ENCODE peak calls at places on chromosomes 12 and 14, in ten cellular contexts. One of them, this sample, is unnamed.

GRCh38 chr14:67525389-67525788 is 7.7 kb upstream of the PLEKHH1 start:
- DNase-seq in T-helper 1 cell: no peak
- DNase-seq in MCF 10A: no peak
- DNase-seq in stimulated activated CD4-positive, alpha-beta T cell treated with anti-CD3 and anti-CD28 coated beads, Interleukin-12 subunit alpha, Interleukin-12 subunit beta, amount 100 ng/mL, for 4 hours: no peak
- DNase-seq in epithelial cell of esophagus: no peak
- DNase-seq in mucosa of descending colon: no peak
- DNase-seq in CD8-positive, alpha-beta T cell: no peak
- DNase-seq in HEK293T: no peak
- DNase-seq in natural killer cell treated with Interleukin-12 subunit alpha and Interleukin-12 subunit beta and Interleukin-15 and Interleukin-18, amount 100 ng/mL, for 72 hours: no peak
- DNase-seq in NCI-H1092: no peak
- DNase-seq in this sample: no peak

GRCh38 chr12:108657130-108657745 is 23.5 kb upstream of the SELPLG start:
- DNase-seq in T-helper 1 cell: no peak
- DNase-seq in MCF 10A: no peak
- DNase-seq in stimulated activated CD4-positive, alpha-beta T cell treated with anti-CD3 and anti-CD28 coated beads, Interleukin-12 subunit alpha, Interleukin-12 subunit beta, amount 100 ng/mL, for 4 hours: no peak
- DNase-seq in epithelial cell of esophagus: no peak
- DNase-seq in mucosa of descending colon: no peak
- DNase-seq in CD8-positive, alpha-beta T cell: no peak
- DNase-seq in HEK293T: no peak
- DNase-seq in natural killer cell treated with Interleukin-12 subunit alpha and Interleukin-12 subunit beta and Interleukin-15 and Interleukin-18, amount 100 ng/mL, for 72 hours: no peak
- DNase-seq in NCI-H1092: no peak
- DNase-seq in this sample: no peak

GRCh38 chr14:89365071-89365801 is 51.8 kb downstream of the FOXN3 start:
- DNase-seq in T-helper 1 cell: no peak
- DNase-seq in MCF 10A: no peak
- DNase-seq in stimulated activated CD4-positive, alpha-beta T cell treated with anti-CD3 and anti-CD28 coated beads, Interleukin-12 subunit alpha, Interleukin-12 subunit beta, amount 100 ng/mL, for 4 hours: peak
- DNase-seq in epithelial cell of esophagus: no peak
- DNase-seq in mucosa of descending colon: no peak
- DNase-seq in CD8-positive, alpha-beta T cell: no peak
- DNase-seq in HEK293T: no peak
- DNase-seq in natural killer cell treated with Interleukin-12 subunit alpha and Interleukin-12 subunit beta and Interleukin-15 and Interleukin-18, amount 100 ng/mL, for 72 hours: peak
- DNase-seq in NCI-H1092: no peak
- DNase-seq in this sample: peak

GRCh38 chr14:89827260-89827659 is 127.3 kb downstream of the EFCAB11 start:
- DNase-seq in T-helper 1 cell: no peak
- DNase-seq in MCF 10A: no peak
- DNase-seq in stimulated activated CD4-positive, alpha-beta T cell treated with anti-CD3 and anti-CD28 coated beads, Interleukin-12 subunit alpha, Interleukin-12 subunit beta, amount 100 ng/mL, for 4 hours: no peak
- DNase-seq in epithelial cell of esophagus: no peak
- DNase-seq in mucosa of descending colon: no peak
- DNase-seq in CD8-positive, alpha-beta T cell: no peak
- DNase-seq in HEK293T: no peak
- DNase-seq in natural killer cell treated with Interleukin-12 subunit alpha and Interleukin-12 subunit beta and Interleukin-15 and Interleukin-18, amount 100 ng/mL, for 72 hours: no peak
- DNase-seq in NCI-H1092: no peak
- DNase-seq in this sample: peak

GRCh38 chr14:74843653-74844052 is 32.3 kb downstream of the PROX2 start:
- DNase-seq in T-helper 1 cell: no peak
- DNase-seq in MCF 10A: no peak
- DNase-seq in stimulated activated CD4-positive, alpha-beta T cell treated with anti-CD3 and anti-CD28 coated beads, Interleukin-12 subunit alpha, Interleukin-12 subunit beta, amount 100 ng/mL, for 4 hours: no peak
- DNase-seq in epithelial cell of esophagus: no peak
- DNase-seq in mucosa of descending colon: no peak
- DNase-seq in CD8-positive, alpha-beta T cell: no peak
- DNase-seq in HEK293T: no peak
- DNase-seq in natural killer cell treated with Interleukin-12 subunit alpha and Interleukin-12 subunit beta and Interleukin-15 and Interleukin-18, amount 100 ng/mL, for 72 hours: no peak
- DNase-seq in NCI-H1092: no peak
- DNase-seq in this sample: no peak

GRCh38 chr12:56679834-56680575 is 8.1 kb downstream of the PTGES3 start:
- DNase-seq in T-helper 1 cell: no peak
- DNase-seq in MCF 10A: no peak
- DNase-seq in stimulated activated CD4-positive, alpha-beta T cell treated with anti-CD3 and anti-CD28 coated beads, Interleukin-12 subunit alpha, Interleukin-12 subunit beta, amount 100 ng/mL, for 4 hours: no peak
- DNase-seq in epithelial cell of esophagus: no peak
- DNase-seq in mucosa of descending colon: no peak
- DNase-seq in CD8-positive, alpha-beta T cell: no peak
- DNase-seq in HEK293T: no peak
- DNase-seq in natural killer cell treated with Interleukin-12 subunit alpha and Interleukin-12 subunit beta and Interleukin-15 and Interleukin-18, amount 100 ng/mL, for 72 hours: no peak
- DNase-seq in NCI-H1092: no peak
- DNase-seq in this sample: no peak

GRCh38 chr14:50335989-50336391 is 23.9 kb downstream of the DMAC2L start:
- DNase-seq in T-helper 1 cell: no peak
- DNase-seq in MCF 10A: no peak
- DNase-seq in stimulated activated CD4-positive, alpha-beta T cell treated with anti-CD3 and anti-CD28 coated beads, Interleukin-12 subunit alpha, Interleukin-12 subunit beta, amount 100 ng/mL, for 4 hours: no peak
- DNase-seq in epithelial cell of esophagus: no peak
- DNase-seq in mucosa of descending colon: no peak
- DNase-seq in CD8-positive, alpha-beta T cell: no peak
- DNase-seq in HEK293T: no peak
- DNase-seq in natural killer cell treated with Interleukin-12 subunit alpha and Interleukin-12 subunit beta and Interleukin-15 and Interleukin-18, amount 100 ng/mL, for 72 hours: no peak
- DNase-seq in NCI-H1092: no peak
- DNase-seq in this sample: peak

GRCh38 chr12:29796823-29797263 is 13.1 kb upstream of the TMTC1 start:
- DNase-seq in T-helper 1 cell: no peak
- DNase-seq in MCF 10A: peak
- DNase-seq in stimulated activated CD4-positive, alpha-beta T cell treated with anti-CD3 and anti-CD28 coated beads, Interleukin-12 subunit alpha, Interleukin-12 subunit beta, amount 100 ng/mL, for 4 hours: no peak
- DNase-seq in epithelial cell of esophagus: peak
- DNase-seq in mucosa of descending colon: no peak
- DNase-seq in CD8-positive, alpha-beta T cell: no peak
- DNase-seq in HEK293T: peak
- DNase-seq in natural killer cell treated with Interleukin-12 subunit alpha and Interleukin-12 subunit beta and Interleukin-15 and Interleukin-18, amount 100 ng/mL, for 72 hours: no peak
- DNase-seq in NCI-H1092: no peak
- DNase-seq in this sample: no peak

GRCh38 chr14:27587103-27587502 is 989.3 kb upstream of the NOVA1 start:
- DNase-seq in T-helper 1 cell: no peak
- DNase-seq in MCF 10A: no peak
- DNase-seq in stimulated activated CD4-positive, alpha-beta T cell treated with anti-CD3 and anti-CD28 coated beads, Interleukin-12 subunit alpha, Interleukin-12 subunit beta, amount 100 ng/mL, for 4 hours: no peak
- DNase-seq in epithelial cell of esophagus: no peak
- DNase-seq in mucosa of descending colon: no peak
- DNase-seq in CD8-positive, alpha-beta T cell: no peak
- DNase-seq in HEK293T: no peak
- DNase-seq in natural killer cell treated with Interleukin-12 subunit alpha and Interleukin-12 subunit beta and Interleukin-15 and Interleukin-18, amount 100 ng/mL, for 72 hours: no peak
- DNase-seq in NCI-H1092: no peak
- DNase-seq in this sample: no peak

GRCh38 chr14:43579743-43580142 is 927.3 kb downstream of the FSCB start:
- DNase-seq in T-helper 1 cell: no peak
- DNase-seq in MCF 10A: no peak
- DNase-seq in stimulated activated CD4-positive, alpha-beta T cell treated with anti-CD3 and anti-CD28 coated beads, Interleukin-12 subunit alpha, Interleukin-12 subunit beta, amount 100 ng/mL, for 4 hours: no peak
- DNase-seq in epithelial cell of esophagus: peak
- DNase-seq in mucosa of descending colon: no peak
- DNase-seq in CD8-positive, alpha-beta T cell: no peak
- DNase-seq in HEK293T: no peak
- DNase-seq in natural killer cell treated with Interleukin-12 subunit alpha and Interleukin-12 subunit beta and Interleukin-15 and Interleukin-18, amount 100 ng/mL, for 72 hours: no peak
- DNase-seq in NCI-H1092: no peak
- DNase-seq in this sample: no peak

GRCh38 chr14:43155924-43156323 is 1351.2 kb downstream of the FSCB start:
- DNase-seq in T-helper 1 cell: no peak
- DNase-seq in MCF 10A: no peak
- DNase-seq in stimulated activated CD4-positive, alpha-beta T cell treated with anti-CD3 and anti-CD28 coated beads, Interleukin-12 subunit alpha, Interleukin-12 subunit beta, amount 100 ng/mL, for 4 hours: no peak
- DNase-seq in epithelial cell of esophagus: no peak
- DNase-seq in mucosa of descending colon: no peak
- DNase-seq in CD8-positive, alpha-beta T cell: no peak
- DNase-seq in HEK293T: no peak
- DNase-seq in natural killer cell treated with Interleukin-12 subunit alpha and Interleukin-12 subunit beta and Interleukin-15 and Interleukin-18, amount 100 ng/mL, for 72 hours: no peak
- DNase-seq in NCI-H1092: no peak
- DNase-seq in this sample: no peak

GRCh38 chr14:24417832-24418491 is 11.5 kb downstream of the CBLN3 start:
- DNase-seq in T-helper 1 cell: no peak
- DNase-seq in MCF 10A: no peak
- DNase-seq in stimulated activated CD4-positive, alpha-beta T cell treated with anti-CD3 and anti-CD28 coated beads, Interleukin-12 subunit alpha, Interleukin-12 subunit beta, amount 100 ng/mL, for 4 hours: no peak
- DNase-seq in epithelial cell of esophagus: no peak
- DNase-seq in mucosa of descending colon: peak
- DNase-seq in CD8-positive, alpha-beta T cell: no peak
- DNase-seq in HEK293T: no peak
- DNase-seq in natural killer cell treated with Interleukin-12 subunit alpha and Interleukin-12 subunit beta and Interleukin-15 and Interleukin-18, amount 100 ng/mL, for 72 hours: peak
- DNase-seq in NCI-H1092: no peak
- DNase-seq in this sample: no peak

GRCh38 chr14:76101980-76102379 is 49.7 kb upstream of the GPATCH2L start:
- DNase-seq in T-helper 1 cell: no peak
- DNase-seq in MCF 10A: no peak
- DNase-seq in stimulated activated CD4-positive, alpha-beta T cell treated with anti-CD3 and anti-CD28 coated beads, Interleukin-12 subunit alpha, Interleukin-12 subunit beta, amount 100 ng/mL, for 4 hours: no peak
- DNase-seq in epithelial cell of esophagus: no peak
- DNase-seq in mucosa of descending colon: no peak
- DNase-seq in CD8-positive, alpha-beta T cell: no peak
- DNase-seq in HEK293T: no peak
- DNase-seq in natural killer cell treated with Interleukin-12 subunit alpha and Interleukin-12 subunit beta and Interleukin-15 and Interleukin-18, amount 100 ng/mL, for 72 hours: no peak
- DNase-seq in NCI-H1092: no peak
- DNase-seq in this sample: no peak

GRCh38 chr12:68440068-68440581 is 108.0 kb upstream of the MDM1 start:
- DNase-seq in T-helper 1 cell: no peak
- DNase-seq in MCF 10A: peak
- DNase-seq in stimulated activated CD4-positive, alpha-beta T cell treated with anti-CD3 and anti-CD28 coated beads, Interleukin-12 subunit alpha, Interleukin-12 subunit beta, amount 100 ng/mL, for 4 hours: no peak
- DNase-seq in epithelial cell of esophagus: peak
- DNase-seq in mucosa of descending colon: no peak
- DNase-seq in CD8-positive, alpha-beta T cell: no peak
- DNase-seq in HEK293T: no peak
- DNase-seq in natural killer cell treated with Interleukin-12 subunit alpha and Interleukin-12 subunit beta and Interleukin-15 and Interleukin-18, amount 100 ng/mL, for 72 hours: no peak
- DNase-seq in NCI-H1092: no peak
- DNase-seq in this sample: no peak

GRCh38 chr12:105231396-105231795 is 4.6 kb downstream of the APPL2 start:
- DNase-seq in T-helper 1 cell: no peak
- DNase-seq in MCF 10A: no peak
- DNase-seq in stimulated activated CD4-positive, alpha-beta T cell treated with anti-CD3 and anti-CD28 coated beads, Interleukin-12 subunit alpha, Interleukin-12 subunit beta, amount 100 ng/mL, for 4 hours: no peak
- DNase-seq in epithelial cell of esophagus: no peak
- DNase-seq in mucosa of descending colon: peak
- DNase-seq in CD8-positive, alpha-beta T cell: no peak
- DNase-seq in HEK293T: no peak
- DNase-seq in natural killer cell treated with Interleukin-12 subunit alpha and Interleukin-12 subunit beta and Interleukin-15 and Interleukin-18, amount 100 ng/mL, for 72 hours: no peak
- DNase-seq in NCI-H1092: no peak
- DNase-seq in this sample: no peak

GRCh38 chr12:43812042-43812441 is 5.9 kb upstream of the TWF1 start:
- DNase-seq in T-helper 1 cell: no peak
- DNase-seq in MCF 10A: no peak
- DNase-seq in stimulated activated CD4-positive, alpha-beta T cell treated with anti-CD3 and anti-CD28 coated beads, Interleukin-12 subunit alpha, Interleukin-12 subunit beta, amount 100 ng/mL, for 4 hours: no peak
- DNase-seq in epithelial cell of esophagus: peak
- DNase-seq in mucosa of descending colon: no peak
- DNase-seq in CD8-positive, alpha-beta T cell: no peak
- DNase-seq in HEK293T: no peak
- DNase-seq in natural killer cell treated with Interleukin-12 subunit alpha and Interleukin-12 subunit beta and Interleukin-15 and Interleukin-18, amount 100 ng/mL, for 72 hours: no peak
- DNase-seq in NCI-H1092: no peak
- DNase-seq in this sample: no peak

GRCh38 chr12:110582286-110583136 is 607 bp downstream of the PPTC7 start:
- DNase-seq in T-helper 1 cell: peak
- DNase-seq in MCF 10A: peak
- DNase-seq in stimulated activated CD4-positive, alpha-beta T cell treated with anti-CD3 and anti-CD28 coated beads, Interleukin-12 subunit alpha, Interleukin-12 subunit beta, amount 100 ng/mL, for 4 hours: peak
- DNase-seq in epithelial cell of esophagus: peak
- DNase-seq in mucosa of descending colon: peak
- DNase-seq in CD8-positive, alpha-beta T cell: peak
- DNase-seq in HEK293T: peak
- DNase-seq in natural killer cell treated with Interleukin-12 subunit alpha and Interleukin-12 subunit beta and Interleukin-15 and Interleukin-18, amount 100 ng/mL, for 72 hours: peak
- DNase-seq in NCI-H1092: no peak
- DNase-seq in this sample: peak

GRCh38 chr14:99009875-99010274 is 262.1 kb downstream of the BCL11B start:
- DNase-seq in T-helper 1 cell: no peak
- DNase-seq in MCF 10A: no peak
- DNase-seq in stimulated activated CD4-positive, alpha-beta T cell treated with anti-CD3 and anti-CD28 coated beads, Interleukin-12 subunit alpha, Interleukin-12 subunit beta, amount 100 ng/mL, for 4 hours: no peak
- DNase-seq in epithelial cell of esophagus: no peak
- DNase-seq in mucosa of descending colon: no peak
- DNase-seq in CD8-positive, alpha-beta T cell: no peak
- DNase-seq in HEK293T: no peak
- DNase-seq in natural killer cell treated with Interleukin-12 subunit alpha and Interleukin-12 subunit beta and Interleukin-15 and Interleukin-18, amount 100 ng/mL, for 72 hours: no peak
- DNase-seq in NCI-H1092: no peak
- DNase-seq in this sample: no peak

GRCh38 chr14:99026471-99026870 is 245.5 kb downstream of the BCL11B start:
- DNase-seq in T-helper 1 cell: no peak
- DNase-seq in MCF 10A: no peak
- DNase-seq in stimulated activated CD4-positive, alpha-beta T cell treated with anti-CD3 and anti-CD28 coated beads, Interleukin-12 subunit alpha, Interleukin-12 subunit beta, amount 100 ng/mL, for 4 hours: no peak
- DNase-seq in epithelial cell of esophagus: no peak
- DNase-seq in mucosa of descending colon: no peak
- DNase-seq in CD8-positive, alpha-beta T cell: no peak
- DNase-seq in HEK293T: no peak
- DNase-seq in natural killer cell treated with Interleukin-12 subunit alpha and Interleukin-12 subunit beta and Interleukin-15 and Interleukin-18, amount 100 ng/mL, for 72 hours: no peak
- DNase-seq in NCI-H1092: no peak
- DNase-seq in this sample: peak

GRCh38 chr14:100899841-100900771 is 3.4 kb downstream of the RTL1 start:
- DNase-seq in T-helper 1 cell: no peak
- DNase-seq in MCF 10A: no peak
- DNase-seq in stimulated activated CD4-positive, alpha-beta T cell treated with anti-CD3 and anti-CD28 coated beads, Interleukin-12 subunit alpha, Interleukin-12 subunit beta, amount 100 ng/mL, for 4 hours: no peak
- DNase-seq in epithelial cell of esophagus: no peak
- DNase-seq in mucosa of descending colon: no peak
- DNase-seq in CD8-positive, alpha-beta T cell: no peak
- DNase-seq in HEK293T: no peak
- DNase-seq in natural killer cell treated with Interleukin-12 subunit alpha and Interleukin-12 subunit beta and Interleukin-15 and Interleukin-18, amount 100 ng/mL, for 72 hours: no peak
- DNase-seq in NCI-H1092: no peak
- DNase-seq in this sample: peak

GRCh38 chr12:22332191-22332590 is 2.3 kb downstream of the ST8SIA1 start:
- DNase-seq in T-helper 1 cell: no peak
- DNase-seq in MCF 10A: no peak
- DNase-seq in stimulated activated CD4-positive, alpha-beta T cell treated with anti-CD3 and anti-CD28 coated beads, Interleukin-12 subunit alpha, Interleukin-12 subunit beta, amount 100 ng/mL, for 4 hours: no peak
- DNase-seq in epithelial cell of esophagus: no peak
- DNase-seq in mucosa of descending colon: no peak
- DNase-seq in CD8-positive, alpha-beta T cell: no peak
- DNase-seq in HEK293T: no peak
- DNase-seq in natural killer cell treated with Interleukin-12 subunit alpha and Interleukin-12 subunit beta and Interleukin-15 and Interleukin-18, amount 100 ng/mL, for 72 hours: no peak
- DNase-seq in NCI-H1092: no peak
- DNase-seq in this sample: no peak

GRCh38 chr12:27382126-27382795 is 49.6 kb downstream of the BMAL2 start:
- DNase-seq in T-helper 1 cell: no peak
- DNase-seq in MCF 10A: no peak
- DNase-seq in stimulated activated CD4-positive, alpha-beta T cell treated with anti-CD3 and anti-CD28 coated beads, Interleukin-12 subunit alpha, Interleukin-12 subunit beta, amount 100 ng/mL, for 4 hours: no peak
- DNase-seq in epithelial cell of esophagus: no peak
- DNase-seq in mucosa of descending colon: no peak
- DNase-seq in CD8-positive, alpha-beta T cell: no peak
- DNase-seq in HEK293T: no peak
- DNase-seq in natural killer cell treated with Interleukin-12 subunit alpha and Interleukin-12 subunit beta and Interleukin-15 and Interleukin-18, amount 100 ng/mL, for 72 hours: no peak
- DNase-seq in NCI-H1092: no peak
- DNase-seq in this sample: no peak

GRCh38 chr12:49703647-49704137 is 3.5 kb downstream of the FMNL3 start:
- DNase-seq in T-helper 1 cell: no peak
- DNase-seq in MCF 10A: no peak
- DNase-seq in stimulated activated CD4-positive, alpha-beta T cell treated with anti-CD3 and anti-CD28 coated beads, Interleukin-12 subunit alpha, Interleukin-12 subunit beta, amount 100 ng/mL, for 4 hours: peak
- DNase-seq in epithelial cell of esophagus: peak
- DNase-seq in mucosa of descending colon: no peak
- DNase-seq in CD8-positive, alpha-beta T cell: no peak
- DNase-seq in HEK293T: no peak
- DNase-seq in natural killer cell treated with Interleukin-12 subunit alpha and Interleukin-12 subunit beta and Interleukin-15 and Interleukin-18, amount 100 ng/mL, for 72 hours: peak
- DNase-seq in NCI-H1092: no peak
- DNase-seq in this sample: no peak

GRCh38 chr14:24232645-24233537 is at the start of gene GMPR2:
- DNase-seq in T-helper 1 cell: no peak
- DNase-seq in MCF 10A: no peak
- DNase-seq in stimulated activated CD4-positive, alpha-beta T cell treated with anti-CD3 and anti-CD28 coated beads, Interleukin-12 subunit alpha, Interleukin-12 subunit beta, amount 100 ng/mL, for 4 hours: peak
- DNase-seq in epithelial cell of esophagus: no peak
- DNase-seq in mucosa of descending colon: no peak
- DNase-seq in CD8-positive, alpha-beta T cell: no peak
- DNase-seq in HEK293T: no peak
- DNase-seq in natural killer cell treated with Interleukin-12 subunit alpha and Interleukin-12 subunit beta and Interleukin-15 and Interleukin-18, amount 100 ng/mL, for 72 hours: no peak
- DNase-seq in NCI-H1092: peak
- DNase-seq in this sample: no peak

GRCh38 chr14:64704145-64704742 is at the start of gene PLEKHG3:
- DNase-seq in T-helper 1 cell: no peak
- DNase-seq in MCF 10A: peak
- DNase-seq in stimulated activated CD4-positive, alpha-beta T cell treated with anti-CD3 and anti-CD28 coated beads, Interleukin-12 subunit alpha, Interleukin-12 subunit beta, amount 100 ng/mL, for 4 hours: peak
- DNase-seq in epithelial cell of esophagus: peak
- DNase-seq in mucosa of descending colon: peak
- DNase-seq in CD8-positive, alpha-beta T cell: no peak
- DNase-seq in HEK293T: peak
- DNase-seq in natural killer cell treated with Interleukin-12 subunit alpha and Interleukin-12 subunit beta and Interleukin-15 and Interleukin-18, amount 100 ng/mL, for 72 hours: peak
- DNase-seq in NCI-H1092: peak
- DNase-seq in this sample: peak

GRCh38 chr12:54355104-54355815 is 9.0 kb downstream of the GPR84 start:
- DNase-seq in T-helper 1 cell: no peak
- DNase-seq in MCF 10A: no peak
- DNase-seq in stimulated activated CD4-positive, alpha-beta T cell treated with anti-CD3 and anti-CD28 coated beads, Interleukin-12 subunit alpha, Interleukin-12 subunit beta, amount 100 ng/mL, for 4 hours: no peak
- DNase-seq in epithelial cell of esophagus: no peak
- DNase-seq in mucosa of descending colon: no peak
- DNase-seq in CD8-positive, alpha-beta T cell: no peak
- DNase-seq in HEK293T: no peak
- DNase-seq in natural killer cell treated with Interleukin-12 subunit alpha and Interleukin-12 subunit beta and Interleukin-15 and Interleukin-18, amount 100 ng/mL, for 72 hours: peak
- DNase-seq in NCI-H1092: no peak
- DNase-seq in this sample: no peak

GRCh38 chr12:106736051-106736957 is 38.2 kb upstream of the RIC8B start:
- DNase-seq in T-helper 1 cell: no peak
- DNase-seq in MCF 10A: no peak
- DNase-seq in stimulated activated CD4-positive, alpha-beta T cell treated with anti-CD3 and anti-CD28 coated beads, Interleukin-12 subunit alpha, Interleukin-12 subunit beta, amount 100 ng/mL, for 4 hours: no peak
- DNase-seq in epithelial cell of esophagus: no peak
- DNase-seq in mucosa of descending colon: no peak
- DNase-seq in CD8-positive, alpha-beta T cell: no peak
- DNase-seq in HEK293T: no peak
- DNase-seq in natural killer cell treated with Interleukin-12 subunit alpha and Interleukin-12 subunit beta and Interleukin-15 and Interleukin-18, amount 100 ng/mL, for 72 hours: no peak
- DNase-seq in NCI-H1092: no peak
- DNase-seq in this sample: peak

GRCh38 chr12:131375261-131375971 is 335.5 kb upstream of the SFSWAP start:
- DNase-seq in T-helper 1 cell: no peak
- DNase-seq in MCF 10A: no peak
- DNase-seq in stimulated activated CD4-positive, alpha-beta T cell treated with anti-CD3 and anti-CD28 coated beads, Interleukin-12 subunit alpha, Interleukin-12 subunit beta, amount 100 ng/mL, for 4 hours: no peak
- DNase-seq in epithelial cell of esophagus: no peak
- DNase-seq in mucosa of descending colon: no peak
- DNase-seq in CD8-positive, alpha-beta T cell: no peak
- DNase-seq in HEK293T: no peak
- DNase-seq in natural killer cell treated with Interleukin-12 subunit alpha and Interleukin-12 subunit beta and Interleukin-15 and Interleukin-18, amount 100 ng/mL, for 72 hours: no peak
- DNase-seq in NCI-H1092: no peak
- DNase-seq in this sample: no peak